ENCODE peak calls at places on chromosomes 13 and 19, in six cellular contexts. P is keratinocyte, D is fibroblast of lung, L is PC-3, Z is mammary epithelial cell, Y is neural progenitor cell. G is an unnamed sample.
A peak's percentile ranks its signal among the peaks of the same experiment; 100 is the strongest.

GRCh38 chr13:73985789-73986188 is 148.4 kb downstream of the KLF12 start:
- DNase-seq in P (no peak), D (no peak), L (no peak), Z (no peak), Y (no peak), G (no peak)

GRCh38 chr19:54428323-54429175 is 13.3 kb downstream of the TTYH1 start:
- DNase-seq in P (no peak), D (no peak), L (no peak), Z (no peak), Y (no peak), G (no peak)

GRCh38 chr19:13155472-13156284 is 5.5 kb downstream of the IER2 start:
- DNase-seq in P (no peak), D (peak; percentile 69), L (peak; percentile 81), Z (peak; percentile 65), Y (peak; percentile 96), G (peak; percentile 92)

GRCh38 chr19:52351512-52351911 is 15.5 kb downstream of the ZNF610 start:
- DNase-seq in P (no peak), D (no peak), L (no peak), Z (no peak), Y (peak; percentile 64), G (no peak)

GRCh38 chr19:49340069-49340864 is 5.1 kb downstream of the CD37 start:
- DNase-seq in P (no peak), D (peak; percentile 11), L (no peak), Z (no peak), Y (peak; percentile 52), G (peak; percentile 54)

GRCh38 chr19:11693505-11694499 is 44.9 kb downstream of the ZNF823 start:
- DNase-seq in P (peak; percentile 32), D (peak; percentile 83), L (peak; percentile 52), Z (peak; percentile 70), Y (peak; percentile 52), G (peak; percentile 49)

GRCh38 chr19:35882074-35882832 is 13.9 kb downstream of the APLP1 start:
- DNase-seq in P (no peak), D (peak; percentile 87), L (peak; percentile 71), Z (peak; percentile 66), Y (peak; percentile 42), G (peak; percentile 52)

GRCh38 chr13:23509781-23510543 is 60.2 kb upstream of the TNFRSF19 start:
- DNase-seq in P (no peak), D (peak; percentile 73), L (peak; percentile 79), Z (peak; percentile 71), Y (no peak), G (no peak)

GRCh38 chr19:5058456-5059190 is 89.7 kb downstream of the KDM4B start:
- DNase-seq in P (no peak), D (no peak), L (peak; percentile 50), Z (peak; percentile 33), Y (no peak), G (no peak)

GRCh38 chr19:38836438-38837303 is 5.1 kb upstream of the ECH1 start:
- DNase-seq in P (no peak), D (no peak), L (no peak), Z (peak; percentile 42), Y (no peak), G (no peak)

GRCh38 chr13:25453966-25454365 is 82.2 kb downstream of the ATP8A2 start:
- DNase-seq in P (no peak), D (no peak), L (no peak), Z (no peak), Y (no peak), G (no peak)

GRCh38 chr13:64849174-64849573 is 2381.0 kb downstream of the PCDH9 start:
- DNase-seq in P (no peak), D (no peak), L (no peak), Z (no peak), Y (no peak), G (peak; percentile 7)

GRCh38 chr19:28403698-28404099 is 809.3 kb downstream of the UQCRFS1 start:
- DNase-seq in P (no peak), D (no peak), L (no peak), Z (no peak), Y (no peak), G (no peak)

GRCh38 chr19:13748169-13748884 is 16.0 kb upstream of the MRI1 start:
- DNase-seq in P (no peak), D (peak; percentile 56), L (peak; percentile 25), Z (peak; percentile 24), Y (peak; percentile 31), G (peak; percentile 52)

GRCh38 chr19:33859016-33859415 is 62.3 kb downstream of the KCTD15 start:
- DNase-seq in P (no peak), D (no peak), L (no peak), Z (no peak), Y (no peak), G (no peak)

GRCh38 chr19:33863436-33863835 is 66.8 kb downstream of the KCTD15 start:
- DNase-seq in P (no peak), D (no peak), L (no peak), Z (no peak), Y (no peak), G (no peak)

GRCh38 chr19:33861950-33862349 is 65.3 kb downstream of the KCTD15 start:
- DNase-seq in P (no peak), D (no peak), L (no peak), Z (no peak), Y (no peak), G (no peak)

GRCh38 chr19:33862991-33863390 is 66.3 kb downstream of the KCTD15 start:
- DNase-seq in P (no peak), D (no peak), L (no peak), Z (no peak), Y (no peak), G (no peak)

GRCh38 chr19:33860691-33861090 is 64.0 kb downstream of the KCTD15 start:
- DNase-seq in P (no peak), D (no peak), L (no peak), Z (no peak), Y (no peak), G (no peak)
- TF ChIP-seq EZH2 in P (no peak), D (no peak), L (no peak), Z (no peak), Y (no peak), G (no peak)

DNA sequence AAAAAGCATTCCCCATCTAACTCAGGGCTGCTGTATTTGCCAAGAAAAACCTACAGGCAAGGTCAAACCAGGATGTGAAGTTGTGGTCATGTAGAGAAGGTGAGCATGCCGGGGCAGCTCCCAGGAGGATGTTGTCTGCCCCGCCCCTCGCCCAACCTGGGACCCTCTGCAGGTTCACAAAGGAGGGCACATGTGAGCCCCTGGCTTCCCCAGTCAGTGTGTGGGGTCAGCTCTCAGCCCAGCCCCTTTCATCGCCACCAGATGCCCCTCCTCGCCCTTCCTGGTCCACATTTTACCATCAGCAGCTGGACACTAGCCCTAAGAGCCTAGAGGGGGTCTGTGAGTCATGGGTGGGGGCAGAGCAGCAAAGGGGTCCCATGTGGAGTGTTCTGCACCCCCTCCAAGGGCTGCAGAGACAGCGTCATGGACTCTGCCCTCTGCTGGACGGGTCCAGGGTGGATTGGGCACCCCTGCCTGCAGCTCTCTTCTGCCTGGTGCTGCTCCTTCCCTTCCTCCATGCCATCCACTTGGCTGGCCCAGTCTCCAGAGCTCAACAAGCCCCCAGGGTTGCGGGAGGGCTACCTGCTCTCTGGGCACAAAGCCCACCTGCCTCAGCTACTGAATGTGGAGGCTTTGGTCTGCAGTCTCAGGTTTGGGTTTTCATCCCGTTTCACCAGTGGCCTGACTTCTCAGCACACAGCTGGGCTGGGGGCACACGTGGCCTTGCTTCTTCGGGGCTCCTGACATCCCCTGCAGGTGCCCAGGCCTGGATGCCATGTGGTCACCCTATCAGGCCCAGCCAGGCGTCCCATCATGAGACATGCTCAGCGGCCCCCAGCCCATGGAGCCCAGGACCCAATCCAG is 3.7 kb downstream of the PLEKHF1 start:
- DNase-seq in P (no peak), D (no peak), L (no peak), Z (peak; percentile 68), Y (no peak), G (no peak)
- TF ChIP-seq CTCF in P (peak; percentile 19), D (no peak), L (peak; percentile 48), Z (peak; percentile 45), Y (peak; percentile 36), G (no peak)

GRCh38 chr13:112069063-112069726 is 2.2 kb downstream of the SOX1 start:
- DNase-seq in P (no peak), D (no peak), L (no peak), Z (no peak), Y (peak; percentile 62), G (no peak)

GRCh38 chr13:112071011-112071901 is 4.3 kb downstream of the SOX1 start:
- DNase-seq in P (no peak), D (no peak), L (no peak), Z (no peak), Y (peak; percentile 37), G (no peak)

GRCh38 chr13:112067871-112068305 is 939 bp downstream of the SOX1 start:
- DNase-seq in P (no peak), D (no peak), L (no peak), Z (no peak), Y (peak; percentile 76), G (no peak)

GRCh38 chr13:112068531-112069062 is 1.6 kb downstream of the SOX1 start:
- DNase-seq in P (no peak), D (no peak), L (no peak), Z (no peak), Y (peak; percentile 57), G (no peak)

GRCh38 chr13:112069727-112070300 is 2.9 kb downstream of the SOX1 start:
- DNase-seq in P (no peak), D (no peak), L (no peak), Z (no peak), Y (peak; percentile 57), G (no peak)
- TF ChIP-seq EZH2 in P (peak; percentile 58), D (peak; percentile 61), L (no peak), Z (no peak), Y (peak; percentile 67), G (peak; percentile 14)

GRCh38 chr13:45280751-45281634 is 60.0 kb downstream of the TPT1 start:
- DNase-seq in P (peak; percentile 28), D (peak; percentile 74), L (peak; percentile 83), Z (peak; percentile 84), Y (peak; percentile 69), G (peak; percentile 80)
- TF ChIP-seq CTCF in P (peak; percentile 94), D (peak; percentile 85), L (peak; percentile 87), Z (peak; percentile 95), Y (peak; percentile 69), G (peak; percentile 76)

GRCh38 chr13:40813662-40814454 is 24.4 kb downstream of the SLC25A15 start:
- DNase-seq in P (no peak), D (peak; percentile 49), L (peak; percentile 53), Z (peak; percentile 11), Y (peak; percentile 41), G (peak; percentile 35)

GRCh38 chr13:40818926-40819325 is 29.5 kb downstream of the SLC25A15 start:
- DNase-seq in P (no peak), D (no peak), L (no peak), Z (no peak), Y (no peak), G (no peak)

GRCh38 chr13:40812102-40812501 is 22.7 kb downstream of the SLC25A15 start:
- DNase-seq in P (no peak), D (no peak), L (no peak), Z (no peak), Y (no peak), G (no peak)

GRCh38 chr13:40812724-40813445 is 23.5 kb downstream of the SLC25A15 start:
- DNase-seq in P (peak; percentile 19), D (no peak), L (peak; percentile 57), Z (peak; percentile 64), Y (no peak), G (no peak)

GRCh38 chr13:40814803-40815202 is 25.4 kb downstream of the SLC25A15 start:
- DNase-seq in P (no peak), D (peak; percentile 17), L (no peak), Z (no peak), Y (no peak), G (no peak)
- TF ChIP-seq EZH2 in P (no peak), D (no peak), L (no peak), Z (no peak), Y (no peak), G (no peak)